ENCODE peak calls at places on chromosomes 4 and X, in six cellular contexts. G is neural progenitor cell, R is GM12864, U is fibroblast of lung, D is choroid plexus epithelial cell, B is breast epithelium. K is an unnamed sample.

GRCh38 chr4:14783011-14783877 is 219.0 kb upstream of the CPEB2 start:
- DNase-seq in G (no peak), U (peak; percentile 63), B (no peak), D (peak; percentile 77), R (no peak), K (no peak)

GRCh38 chr4:118743867-118744266 is 58.7 kb downstream of the METTL14 start:
- DNase-seq in B (no peak), R (no peak), G (no peak), U (peak; percentile 42), D (no peak), K (peak; percentile 49)

GRCh38 chr4:15719506-15719905 is 16.6 kb downstream of the BST1 start:
- DNase-seq in D (peak; percentile 60), B (no peak), R (no peak), G (no peak), U (no peak), K (peak; percentile 45)

GRCh38 chrX:9729161-9729885 is 36.3 kb downstream of the GPR143 start:
- DNase-seq in B (no peak), D (peak; percentile 17), R (no peak), U (no peak), G (no peak), K (peak; percentile 51)

GRCh38 chr4:172962564-172963353 is 205.9 kb upstream of the GALNT7 start:
- DNase-seq in R (no peak), U (peak; percentile 95), D (peak; percentile 33), G (no peak), B (no peak), K (peak; percentile 46)

GRCh38 chr4:3520796-3521600 is 11.2 kb downstream of the LRPAP1 start:
- DNase-seq in B (no peak), G (no peak), U (no peak), D (no peak), R (no peak), K (no peak)

GRCh38 chr4:159677521-159677920 is 574.6 kb downstream of the RAPGEF2 start:
- DNase-seq in B (no peak), R (no peak), G (no peak), D (peak; percentile 73), U (peak; percentile 69), K (no peak)

GRCh38 chr4:37837446-37837845 is 11.0 kb downstream of the PGM2 start:
- DNase-seq in D (peak; percentile 87), G (no peak), R (no peak), B (no peak), U (peak; percentile 90), K (peak; percentile 81)

GRCh38 chrX:276588-277171 is 4.5 kb upstream of the PLCXD1 start:
- DNase-seq in R (no peak), U (peak; percentile 57), D (peak; percentile 31), G (peak; percentile 27), B (peak; percentile 84), K (peak; percentile 58)

GRCh38 chr4:8205241-8205707 is 6.2 kb downstream of the SH3TC1 start:
- DNase-seq in U (peak; percentile 36), D (no peak), R (no peak), B (no peak), G (no peak), K (no peak)

GRCh38 chr4:6345096-6345830 is 75.6 kb downstream of the WFS1 start:
- DNase-seq in U (no peak), D (no peak), B (no peak), R (no peak), G (no peak), K (no peak)

GRCh38 chr4:26410385-26411293 is 79.6 kb downstream of the CCKAR start:
- DNase-seq in G (peak; percentile 50), B (no peak), R (peak; percentile 22), D (peak; percentile 80), U (peak; percentile 42), K (peak; percentile 59)

GRCh38 chr4:185421366-185422124 is 4.2 kb downstream of the UFSP2 start:
- DNase-seq in U (peak; percentile 90), D (peak; percentile 68), G (no peak), R (no peak), B (no peak), K (peak; percentile 49)

GRCh38 chr4:83189631-83190136 is 75.2 kb upstream of the PLAC8 start:
- DNase-seq in B (no peak), R (no peak), U (no peak), D (peak; percentile 16), G (peak; percentile 85), K (no peak)

GRCh38 chr4:177505171-177505615 is 63.0 kb upstream of the AGA start:
- DNase-seq in D (no peak), B (no peak), G (no peak), R (no peak), U (no peak), K (no peak)

GRCh38 chrX:72314881-72315280 is 9.2 kb upstream of the CITED1 start:
- DNase-seq in D (no peak), R (no peak), B (no peak), U (no peak), G (no peak), K (no peak)

GRCh38 chr4:105569014-105569850 is 16.8 kb downstream of the ARHGEF38 start:
- DNase-seq in D (no peak), U (no peak), B (no peak), G (no peak), R (no peak), K (no peak)

GRCh38 chr4:167868163-167868562 is 224.2 kb upstream of the ANXA10 start:
- DNase-seq in D (peak; percentile 58), G (no peak), B (no peak), R (no peak), U (peak; percentile 19), K (no peak)

GRCh38 chr4:53714377-53715140 is 123.3 kb upstream of the LNX1 start:
- DNase-seq in R (no peak), G (no peak), B (no peak), U (peak; percentile 85), D (peak; percentile 40), K (peak; percentile 94)

GRCh38 chrX:69238153-69238959 is 73.1 kb upstream of the PJA1 start:
- DNase-seq in U (no peak), D (peak; percentile 9), R (no peak), B (no peak), G (no peak), K (peak; percentile 26)

GRCh38 chrX:28854637-28855036 is 267.4 kb downstream of the IL1RAPL1 start:
- DNase-seq in D (peak; percentile 7), B (no peak), R (no peak), U (peak; percentile 25), G (no peak), K (no peak)

GRCh38 chr4:67198757-67199156 is 346.5 kb downstream of the CENPC start:
- DNase-seq in D (peak; percentile 50), U (peak; percentile 61), G (no peak), R (no peak), B (no peak), K (no peak)

GRCh38 chrX:106300239-106300638 is 132.1 kb downstream of the PWWP3B start:
- DNase-seq in U (peak; percentile 67), B (no peak), G (no peak), D (peak; percentile 29), R (no peak), K (no peak)

GRCh38 chr4:110515676-110516075 is 39.7 kb downstream of the ENPEP start:
- DNase-seq in G (no peak), R (no peak), B (no peak), D (peak; percentile 51), U (no peak), K (no peak)

GRCh38 chrX:118208476-118208875 is 91.9 kb upstream of the KLHL13 start:
- DNase-seq in D (no peak), R (no peak), U (no peak), G (no peak), B (no peak), K (no peak)

GRCh38 chrX:52594658-52595057 is 60.0 kb downstream of the SSX7 start:
- DNase-seq in D (no peak), G (no peak), R (no peak), U (no peak), B (no peak), K (no peak)

GRCh38 chrX:6667048-6667768 is 132.3 kb upstream of the VCX3A start:
- DNase-seq in U (no peak), B (no peak), R (no peak), D (no peak), G (no peak), K (no peak)

GRCh38 chr4:69910016-69910782 is 20.7 kb upstream of the CSN1S1 start:
- DNase-seq in D (peak; percentile 93), G (no peak), U (peak; percentile 1), B (no peak), R (peak; percentile 10), K (peak; percentile 36)

GRCh38 chrX:14027031-14027430 is 2.7 kb downstream of the GEMIN8 start:
- DNase-seq in G (no peak), U (peak; percentile 60), B (no peak), R (no peak), D (peak; percentile 42), K (no peak)

GRCh38 chrX:45230410-45230809 is 29.7 kb upstream of the DIPK2B start:
- DNase-seq in D (no peak), R (no peak), U (no peak), G (no peak), B (no peak), K (no peak)
- TF ChIP-seq CTCF in D (no peak), R (no peak), U (no peak), G (no peak), B (no peak), K (no peak)

DNA sequence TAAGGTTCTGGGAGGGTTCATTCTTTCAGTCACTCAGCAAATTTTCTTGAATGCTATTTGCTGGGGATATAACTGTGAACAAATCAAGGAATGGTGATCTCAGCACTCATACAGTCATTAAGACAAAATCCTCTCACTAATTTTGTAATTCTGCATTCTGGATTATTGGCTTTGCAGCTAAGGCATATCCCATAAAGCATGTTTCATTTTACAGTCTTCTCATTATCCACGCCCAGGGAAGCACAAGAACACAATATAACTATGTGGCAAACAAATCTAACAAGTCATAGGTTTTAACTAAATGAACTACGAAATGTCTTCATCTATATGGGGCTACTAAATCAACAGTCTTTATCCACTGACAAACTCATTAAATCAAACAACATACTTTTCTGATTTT is 139.9 kb downstream of the CAMK2D start:
- DNase-seq in R (no peak), G (no peak), B (no peak), D (no peak), U (no peak), K (no peak)
- H3K4me3 ChIP-seq in R (no peak overlapping the region), G (no peak overlapping the region), B (no peak overlapping the region), D (no peak overlapping the region), U (no peak overlapping the region), K (no peak overlapping the region)

DNA sequence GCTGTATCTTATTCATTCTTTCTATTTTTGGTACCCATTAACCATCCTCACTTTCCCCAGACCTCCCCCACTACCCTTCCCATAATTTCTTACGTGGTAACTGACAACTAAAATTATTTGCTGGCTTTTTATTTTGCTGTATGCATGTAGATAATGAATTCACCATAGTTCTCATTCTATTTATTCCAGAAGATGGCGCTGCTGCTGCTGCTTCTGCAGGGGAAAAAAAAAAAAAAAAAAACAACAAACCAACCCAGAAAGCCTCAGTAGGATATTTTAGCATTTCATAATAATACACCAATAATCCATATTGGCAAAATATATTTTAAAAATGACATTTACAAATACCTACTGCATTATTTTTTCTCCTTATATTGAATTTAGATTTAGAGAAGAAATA is 416.6 kb upstream of the MAGEB18 start:
- DNase-seq in D (peak; percentile 31), R (no peak), G (peak; percentile 39), B (no peak), U (no peak), K (peak; percentile 0)
- TF ChIP-seq CTCF in D (peak; percentile 44), R (no peak), G (peak; percentile 61), B (no peak), U (no peak), K (peak; percentile 11)

GRCh38 chr4:139887378-139887801 is 221.8 kb downstream of the MGST2 start:
- DNase-seq in U (no peak), G (no peak), D (peak; percentile 37), R (no peak), B (no peak), K (peak; percentile 14)
- H3K4me3 ChIP-seq in U (peak overlapping the region; percentile 38), G (no peak overlapping the region), D (no peak overlapping the region), R (no peak overlapping the region), B (peak overlapping the region; percentile 22), K (peak overlapping the region; percentile 35)

K was measured in AG10803.